ENCODE peak calls at places on chromosomes 2 and 18, in four cellular contexts. B, R, A and N are unnamed samples.

GRCh38 chr2:134979203-134979602 is 60.6 kb downstream of the CCNT2 start:
- DNase-seq in B (no peak), R (no peak), A (no peak), N (no peak)

GRCh38 chr18:26471027-26471426 is 77.3 kb downstream of the KCTD1 start:
- DNase-seq in B (no peak), R (no peak), A (no peak), N (no peak)

GRCh38 chr2:126761981-126762878 is 106.3 kb downstream of the GYPC start:
- DNase-seq in B (no peak), R (no peak), A (no peak), N (no peak)

GRCh38 chr18:62979172-62979571 is 263.8 kb downstream of the PHLPP1 start:
- DNase-seq in B (no peak), R (no peak), A (no peak), N (no peak)

GRCh38 chr2:1287427-1287826 is 125.8 kb upstream of the TPO start:
- DNase-seq in B (no peak), R (no peak), A (no peak), N (no peak)

GRCh38 chr2:15259356-15259756 is 301.8 kb downstream of the NBAS start:
- DNase-seq in B (peak), R (no peak), A (no peak), N (no peak)

GRCh38 chr2:168853471-168853870 is 36.8 kb downstream of the SPC25 start:
- DNase-seq in B (no peak), R (no peak), A (no peak), N (no peak)

GRCh38 chr2:214019229-214019972 is 391.5 kb upstream of the VWC2L start:
- DNase-seq in B (no peak), R (no peak), A (no peak), N (no peak)

GRCh38 chr18:46398005-46398404 is 259.0 kb downstream of the LOXHD1 start:
- DNase-seq in B (no peak), R (no peak), A (no peak), N (no peak)

GRCh38 chr2:129070663-129071062 is 752.0 kb upstream of the HS6ST1 start:
- DNase-seq in B (no peak), R (no peak), A (no peak), N (no peak)

GRCh38 chr2:226903179-226903578 is 67.3 kb downstream of the RHBDD1 start:
- DNase-seq in B (no peak), R (no peak), A (no peak), N (no peak)

GRCh38 chr2:170523506-170523905 is 191.6 kb upstream of the SP5 start:
- DNase-seq in B (peak), R (peak), A (no peak), N (no peak)

GRCh38 chr18:77650799-77651385 is 401.2 kb downstream of the GALR1 start:
- DNase-seq in B (peak), R (peak), A (peak), N (peak)

GRCh38 chr2:63056309-63057065 is 5.9 kb downstream of the OTX1 start:
- DNase-seq in B (no peak), R (no peak), A (no peak), N (peak)

GRCh38 chr2:60453896-60454295 is 99.6 kb downstream of the BCL11A start:
- DNase-seq in B (no peak), R (peak), A (no peak), N (no peak)
- TF ChIP-seq ELF4 in B (no peak), R (no peak), A (no peak), N (no peak)

GRCh38 chr2:232387451-232388171 is 9.1 kb downstream of the ALPP start:
- DNase-seq in B (no peak), R (no peak), A (no peak), N (peak)
- TF ChIP-seq SP1 in B (no peak), R (no peak), A (no peak), N (peak)

DNA sequence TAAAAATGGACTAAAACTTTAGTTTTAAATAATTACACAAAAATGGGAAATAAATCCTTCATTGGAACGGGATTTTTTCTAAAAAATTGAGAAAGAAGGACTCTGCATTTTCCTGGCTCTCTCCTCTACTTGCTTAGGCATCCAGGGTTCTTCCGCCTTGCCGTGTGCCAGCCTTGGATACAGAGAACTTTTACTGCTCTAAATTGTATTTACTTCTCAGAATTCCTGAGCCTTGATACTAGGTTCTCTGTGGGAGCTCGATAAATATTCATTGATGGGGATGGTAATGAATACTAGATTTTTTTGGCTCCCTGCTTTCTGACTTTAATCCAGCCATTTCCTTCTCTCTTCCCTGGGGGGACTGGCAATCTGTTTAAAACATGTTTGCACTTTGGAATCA is 746.0 kb upstream of the LRRTM1 start:
- DNase-seq in B (no peak), R (no peak), A (no peak), N (no peak)
- TF ChIP-seq ELF4 in B (no peak), R (no peak), A (no peak), N (no peak)

GRCh38 chr2:233456934-233457333 is 102.6 kb downstream of the DGKD start:
- DNase-seq in B (no peak), R (no peak), A (no peak), N (no peak)
- TF ChIP-seq SP1 in B (no peak), R (no peak), A (no peak), N (no peak)

GRCh38 chr2:172281648-172282576 is 145.5 kb upstream of the ITGA6 start:
- DNase-seq in B (no peak), R (no peak), A (no peak), N (no peak)
- TF ChIP-seq ELF4 in B (no peak), R (no peak), A (no peak), N (no peak)

GRCh38 chr2:143451622-143452021 is 322.4 kb downstream of the ARHGAP15 start:
- DNase-seq in B (peak), R (no peak), A (peak), N (no peak)
- TF ChIP-seq SP1 in B (no peak), R (no peak), A (no peak), N (no peak)